ENCODE peak calls at places on chromosomes 4 and X, in ten cellular contexts. V is HCT116; A is A549; X is right lobe of liver; M is GM23338; J is K562; B is left ventricle myocardium inferior; S is effector memory CD4-positive, alpha-beta T cell; L is OCI-LY7; F is small intestine. R is an unnamed sample.

GRCh38 chr4:1237981-1238675 is 10.8 kb downstream of the CTBP1 start:
- DNase-seq in V (no peak), A (no peak), X (peak; percentile 21), M (peak; percentile 0), J (no peak), B (peak; percentile 13), S (no peak), L (no peak), F (no peak), R (peak; percentile 16)

GRCh38 chr4:46975144-46975543 is 18.2 kb downstream of the GABRA4 start:
- DNase-seq in V (no peak), A (no peak), X (no peak), M (no peak), J (no peak), B (no peak), S (no peak), L (no peak), F (no peak), R (no peak)

GRCh38 chr4:22678851-22679517 is 13.8 kb upstream of the GBA3 start:
- DNase-seq in V (no peak), A (no peak), X (no peak), M (no peak), J (no peak), B (no peak), S (no peak), L (no peak), F (peak; percentile 49), R (no peak)

GRCh38 chrX:18886005-18886343 is 97.9 kb downstream of the PHKA2 start:
- DNase-seq in V (no peak), A (no peak), X (no peak), M (no peak), J (no peak), B (no peak), S (no peak), L (no peak), F (no peak), R (no peak)

GRCh38 chr4:125728568-125728967 is 413.8 kb downstream of the FAT4 start:
- DNase-seq in V (no peak), A (peak; percentile 88), X (no peak), M (peak; percentile 40), J (no peak), B (no peak), S (no peak), L (no peak), F (no peak), R (no peak)

GRCh38 chr4:140233811-140234696 is 80.1 kb upstream of the MAML3 start:
- DNase-seq in V (no peak), A (no peak), X (no peak), M (no peak), J (no peak), B (no peak), S (no peak), L (no peak), F (no peak), R (no peak)

GRCh38 chrX:70262952-70263567 is 3.1 kb upstream of the P2RY4 start:
- DNase-seq in V (no peak), A (peak; percentile 56), X (peak; percentile 61), M (peak; percentile 75), J (peak; percentile 51), B (peak; percentile 18), S (no peak), L (peak; percentile 46), F (peak; percentile 57), R (no peak)

GRCh38 chr4:24229976-24230375 is 340.1 kb upstream of the PPARGC1A start:
- DNase-seq in V (no peak), A (no peak), X (no peak), M (no peak), J (no peak), B (no peak), S (no peak), L (no peak), F (no peak), R (no peak)

GRCh38 chr4:7960790-7961655 is 21.4 kb upstream of the AFAP1 start:
- DNase-seq in V (no peak), A (peak; percentile 80), X (no peak), M (no peak), J (no peak), B (no peak), S (peak; percentile 4), L (no peak), F (peak; percentile 12), R (no peak)

GRCh38 chr4:56049428-56050212 is 100.9 kb downstream of the CEP135 start:
- DNase-seq in V (peak; percentile 19), A (peak; percentile 17), X (peak; percentile 28), M (peak; percentile 80), J (no peak), B (no peak), S (no peak), L (peak; percentile 75), F (peak; percentile 47), R (no peak)

GRCh38 chr4:15197005-15197404 is 194.7 kb downstream of the CPEB2 start:
- DNase-seq in V (no peak), A (peak; percentile 8), X (no peak), M (peak; percentile 71), J (peak; percentile 29), B (no peak), S (no peak), L (no peak), F (peak; percentile 2), R (no peak)

GRCh38 chr4:145451895-145452294 is 29.8 kb upstream of the SMAD1 start:
- DNase-seq in V (no peak), A (no peak), X (no peak), M (no peak), J (no peak), B (no peak), S (no peak), L (no peak), F (no peak), R (no peak)

GRCh38 chr4:173056271-173056670 is 112.3 kb upstream of the GALNT7 start:
- DNase-seq in V (no peak), A (no peak), X (no peak), M (no peak), J (no peak), B (no peak), S (no peak), L (no peak), F (no peak), R (no peak)

GRCh38 chrX:136268051-136269048 is 17.1 kb upstream of the MAP7D3 start:
- DNase-seq in V (peak; percentile 7), A (peak; percentile 52), X (no peak), M (peak; percentile 48), J (peak; percentile 27), B (no peak), S (peak; percentile 3), L (peak; percentile 63), F (peak; percentile 25), R (peak; percentile 34)

GRCh38 chrX:8721536-8721935 is 10.4 kb downstream of the ANOS1 start:
- DNase-seq in V (no peak), A (no peak), X (no peak), M (peak; percentile 52), J (no peak), B (no peak), S (no peak), L (no peak), F (no peak), R (no peak)

GRCh38 chrX:13899607-13900006 is 82.7 kb upstream of the GPM6B start:
- DNase-seq in V (no peak), A (peak; percentile 6), X (no peak), M (no peak), J (no peak), B (no peak), S (no peak), L (no peak), F (no peak), R (peak; percentile 36)

GRCh38 chrX:97637289-97637688 is 753.6 kb downstream of the RPA4 start:
- DNase-seq in V (no peak), A (no peak), X (no peak), M (no peak), J (no peak), B (no peak), S (no peak), L (no peak), F (no peak), R (no peak)

GRCh38 chrX:133645251-133645650 is 230.0 kb upstream of the GPC4 start:
- DNase-seq in V (no peak), A (no peak), X (no peak), M (no peak), J (no peak), B (no peak), S (no peak), L (no peak), F (no peak), R (no peak)

DNA sequence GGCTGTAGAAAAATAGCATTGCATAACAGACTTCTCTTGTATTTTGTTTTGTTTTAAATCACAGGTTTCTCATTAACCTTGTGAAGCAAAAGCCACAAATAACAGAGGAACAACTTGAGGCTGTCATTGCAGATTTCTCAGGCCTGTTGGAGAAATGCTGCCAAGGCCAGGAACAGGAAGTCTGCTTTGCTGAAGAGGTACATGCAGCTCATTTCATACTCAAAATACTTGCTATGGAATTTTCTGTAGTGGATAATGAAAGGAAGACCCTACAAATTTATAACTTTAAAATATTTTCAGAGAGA is 17.6 kb downstream of the AFP start:
- DNase-seq in V (no peak), A (no peak), X (no peak), M (no peak), J (no peak), B (no peak), S (no peak), L (no peak), F (no peak), R (no peak)
- H3K4me1 ChIP-seq in V (no peaks in the 10 kb centered on the region), A (peaks cover 18% of the 10 kb centered on the region), X (no peaks in the 10 kb centered on the region), M (peaks cover 52% of the 10 kb centered on the region), J (peaks cover 17% of the 10 kb centered on the region), B (no peaks in the 10 kb centered on the region), S (no peaks in the 10 kb centered on the region), L (no peaks in the 10 kb centered on the region), F (peaks cover 6% of the 10 kb centered on the region), R (no peaks in the 10 kb centered on the region)

GRCh38 chr4:120694973-120695372 is 227.6 kb downstream of the PRDM5 start:
- DNase-seq in V (peak; percentile 56), A (peak; percentile 58), X (no peak), M (no peak), J (no peak), B (no peak), S (no peak), L (no peak), F (peak; percentile 45), R (no peak)
- H3K4me1 ChIP-seq in V (no peaks in the 10 kb centered on the region), A (peaks cover 39% of the 10 kb centered on the region), X (no peaks in the 10 kb centered on the region), M (peaks cover 6% of the 10 kb centered on the region), J (no peaks in the 10 kb centered on the region), B (peaks cover 54% of the 10 kb centered on the region), S (no peaks in the 10 kb centered on the region), L (no peaks in the 10 kb centered on the region), F (no peaks in the 10 kb centered on the region), R (no peaks in the 10 kb centered on the region)

DNA sequence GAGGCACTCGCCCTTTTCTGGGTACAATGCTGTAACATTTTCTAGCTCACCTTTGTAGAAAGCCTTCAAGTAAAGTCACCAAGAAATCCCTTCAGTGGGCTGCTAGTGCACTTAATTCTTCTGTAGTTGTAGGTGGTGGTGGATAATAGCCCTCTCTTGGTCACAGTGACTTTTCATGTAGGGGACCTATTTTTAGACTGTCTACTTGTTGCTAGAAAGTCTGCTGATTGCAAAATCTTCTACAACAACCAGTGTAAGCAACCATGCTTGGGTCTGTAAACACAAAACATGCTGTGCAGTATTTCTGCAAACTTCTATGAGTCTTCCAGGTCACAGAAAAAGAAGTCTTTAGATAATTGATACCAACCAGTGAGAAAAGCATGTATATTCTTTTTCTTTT is 55.6 kb downstream of the PBDC1 start:
- DNase-seq in V (no peak), A (no peak), X (no peak), M (no peak), J (no peak), B (no peak), S (no peak), L (no peak), F (no peak), R (no peak)
- H3K4me1 ChIP-seq in V (no peaks in the 10 kb centered on the region), A (no peaks in the 10 kb centered on the region), X (no peaks in the 10 kb centered on the region), M (no peaks in the 10 kb centered on the region), J (no peaks in the 10 kb centered on the region), B (no peaks in the 10 kb centered on the region), S (no peaks in the 10 kb centered on the region), L (no peaks in the 10 kb centered on the region), F (no peaks in the 10 kb centered on the region), R (no peaks in the 10 kb centered on the region)

GRCh38 chr4:118762146-118762545 is 73.8 kb downstream of the SEC24D start:
- DNase-seq in V (no peak), A (no peak), X (no peak), M (no peak), J (no peak), B (no peak), S (no peak), L (no peak), F (no peak), R (no peak)
- H3K4me1 ChIP-seq in V (peaks cover 5% of the 10 kb centered on the region), A (peaks cover 8% of the 10 kb centered on the region), X (peaks cover 18% of the 10 kb centered on the region), M (no peaks in the 10 kb centered on the region), J (peaks cover 15% of the 10 kb centered on the region), B (peaks cover 99% of the 10 kb centered on the region), S (no peaks in the 10 kb centered on the region), L (peaks cover 54% of the 10 kb centered on the region), F (no peaks in the 10 kb centered on the region), R (peaks cover 69% of the 10 kb centered on the region)